ENCODE peak calls at places on chromosomes 16 and 17, in six cellular contexts. C is right lobe of liver, L is A549, P is uterus, Z is IMR-90, V is esophagus squamous epithelium. F is an unnamed sample.

GRCh38 chr17:80790021-80790765 is 201.4 kb upstream of the CHMP6 start:
- DNase-seq in L (no peak), Z (no peak), V (no peak), P (no peak), C (no peak), F (no peak)

GRCh38 chr17:75024686-75025397 is 12.4 kb downstream of the MRPL58 start:
- DNase-seq in L (no peak), Z (no peak), V (no peak), P (no peak), C (no peak), F (no peak)

GRCh38 chr16:70803354-70803753 is 2.4 kb upstream of the VAC14 start:
- DNase-seq in C (no peak), L (no peak), Z (peak; percentile 14), P (no peak), V (no peak), F (no peak)

GRCh38 chr17:76065754-76066153 is 6.6 kb downstream of the SRP68 start:
- DNase-seq in V (no peak), P (no peak), L (no peak), Z (no peak), C (no peak), F (no peak)

GRCh38 chr16:55642611-55643010 is 13.2 kb upstream of the SLC6A2 start:
- DNase-seq in C (no peak), L (no peak), Z (no peak), P (no peak), V (no peak), F (no peak)

GRCh38 chr16:34743115-34743514 is 1283.7 kb downstream of the TP53TG3F start:
- DNase-seq in L (no peak), Z (no peak), C (no peak), V (no peak), P (no peak), F (no peak)

GRCh38 chr17:69878661-69879060 is 196.4 kb upstream of the KCNJ16 start:
- DNase-seq in C (no peak), L (no peak), Z (no peak), P (no peak), V (no peak), F (no peak)

GRCh38 chr17:36825113-36825955 is 111.9 kb upstream of the LHX1 start:
- DNase-seq in Z (no peak), P (no peak), C (no peak), V (no peak), L (no peak), F (no peak)

GRCh38 chr17:45184144-45184543 is 22.5 kb downstream of the HEXIM2 start:
- DNase-seq in L (no peak), Z (no peak), V (no peak), C (no peak), P (no peak), F (no peak)

GRCh38 chr17:79563237-79564013 is 47.4 kb downstream of the RBFOX3 start:
- DNase-seq in V (no peak), C (peak; percentile 12), Z (no peak), L (peak; percentile 60), P (no peak), F (peak; percentile 19)

GRCh38 chr17:19647697-19648474 is 665 bp upstream of the ALDH3A2 start:
- DNase-seq in C (peak; percentile 75), Z (peak; percentile 54), V (no peak), P (peak; percentile 76), L (peak; percentile 63), F (peak; percentile 90)

GRCh38 chr17:49787932-49788442 is 494 bp upstream of the KAT7 start:
- DNase-seq in C (no peak), Z (no peak), V (no peak), P (no peak), L (no peak), F (no peak)

GRCh38 chr16:75402174-75402820 is 31.0 kb downstream of the CFDP1 start:
- DNase-seq in Z (peak; percentile 75), P (no peak), L (no peak), V (no peak), C (no peak), F (no peak)

GRCh38 chr16:75398333-75398732 is 35.0 kb downstream of the CFDP1 start:
- DNase-seq in C (no peak), V (no peak), Z (no peak), P (no peak), L (no peak), F (no peak)

GRCh38 chr16:75406943-75407342 is 26.4 kb downstream of the CFDP1 start:
- DNase-seq in V (no peak), P (no peak), L (no peak), C (no peak), Z (no peak), F (no peak)

GRCh38 chr16:75401697-75402096 is 31.6 kb downstream of the CFDP1 start:
- DNase-seq in Z (no peak), V (no peak), C (no peak), P (no peak), L (no peak), F (no peak)

GRCh38 chr16:75402821-75403475 is 30.4 kb downstream of the CFDP1 start:
- DNase-seq in C (no peak), L (peak; percentile 33), V (no peak), Z (peak; percentile 60), P (no peak), F (no peak)
- TF ChIP-seq POLR2A in C (no peak), L (no peak), V (no peak), Z (no peak), P (no peak), F (no peak)

DNA sequence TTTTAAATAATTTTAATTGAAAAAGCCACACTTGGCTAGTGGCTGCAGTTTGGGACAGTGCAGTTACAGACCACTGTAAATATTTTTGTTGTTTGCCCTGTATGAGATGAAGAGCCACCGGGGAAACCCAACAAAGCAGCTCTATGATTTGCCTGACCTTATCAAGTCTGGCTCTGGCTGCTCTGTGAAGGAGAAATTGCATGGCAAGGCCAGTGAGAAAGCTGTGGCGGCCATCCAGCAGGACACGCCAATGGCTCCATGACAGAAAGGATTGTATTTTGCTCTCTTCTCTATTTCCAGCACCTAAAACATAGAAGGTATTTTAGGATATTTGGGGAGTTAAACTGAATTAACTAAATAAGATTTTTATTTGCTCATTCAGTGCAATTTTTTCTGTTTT is 330.0 kb upstream of the DYNLRB2 start:
- DNase-seq in L (no peak), Z (no peak), P (no peak), C (no peak), V (no peak), F (no peak)
- TF ChIP-seq POLR2A in L (no peak), Z (no peak), P (no peak), C (no peak), V (no peak), F (no peak)

DNA sequence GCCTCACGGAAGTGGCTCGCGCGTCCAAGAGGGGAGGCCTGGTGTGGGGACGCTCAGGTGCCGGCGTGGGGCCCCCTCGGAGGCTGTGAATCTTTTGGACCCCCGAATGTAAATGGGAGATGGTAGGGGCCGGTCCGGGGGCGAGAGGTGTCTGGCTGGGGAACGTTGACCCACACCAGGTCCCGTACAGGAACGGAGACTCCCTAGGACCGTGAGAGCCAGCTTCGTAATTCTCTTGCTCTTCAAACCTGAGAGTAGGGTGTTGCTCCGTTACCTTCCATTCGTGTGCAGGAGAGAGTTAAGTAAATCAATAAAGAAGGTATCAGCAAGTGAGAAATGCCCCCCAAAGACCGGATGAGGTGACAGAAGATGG is 483 bp downstream of the LYRM1 start:
- DNase-seq in P (no peak), L (no peak), C (no peak), Z (no peak), V (no peak), F (no peak)
- TF ChIP-seq POLR2A in P (no peak), L (no peak), C (no peak), Z (no peak), V (no peak), F (no peak)

DNA sequence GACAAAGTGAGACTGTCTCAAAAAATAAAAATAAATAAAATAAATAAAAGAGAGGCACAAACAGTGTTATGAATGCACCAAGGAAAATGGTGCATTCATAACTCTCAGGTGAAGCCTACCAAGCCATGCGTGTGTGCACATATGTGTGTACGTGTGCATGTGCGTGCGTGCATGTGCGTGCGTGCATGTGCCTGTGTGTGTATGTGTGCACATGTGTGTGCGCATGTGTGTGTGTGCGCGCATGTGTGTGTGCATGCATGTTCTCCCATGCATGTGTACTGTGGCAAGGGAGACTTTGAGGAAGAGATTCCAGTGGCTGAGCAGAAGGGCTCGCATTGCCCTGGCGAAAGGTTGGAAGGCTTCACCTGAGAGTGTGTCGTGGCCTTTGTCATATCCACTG is 4.7 kb downstream of the SPN start:
- DNase-seq in V (no peak), C (no peak), Z (no peak), P (no peak), L (no peak), F (no peak)
- TF ChIP-seq POLR2A in V (no peak), C (no peak), Z (no peak), P (no peak), L (no peak), F (no peak)

GRCh38 chr16:1828645-1829410 is 1.8 kb downstream of the FAHD1 start:
- DNase-seq in Z (no peak), P (no peak), V (no peak), C (no peak), L (no peak), F (no peak)
- TF ChIP-seq POLR2A in Z (no peak), P (no peak), V (no peak), C (peak; percentile 22), L (no peak), F (no peak)

GRCh38 chr17:2899911-2900310 is 103.7 kb downstream of the RAP1GAP2 start:
- DNase-seq in P (no peak), Z (peak; percentile 11), L (no peak), V (no peak), C (no peak), F (no peak)

GRCh38 chr17:2903193-2903974 is 107.1 kb downstream of the RAP1GAP2 start:
- DNase-seq in V (no peak), Z (no peak), C (no peak), P (no peak), L (no peak), F (no peak)

GRCh38 chr17:2902546-2902945 is 106.3 kb downstream of the RAP1GAP2 start:
- DNase-seq in V (no peak), C (no peak), P (no peak), L (no peak), Z (no peak), F (no peak)

GRCh38 chr17:2900842-2901241 is 104.6 kb downstream of the RAP1GAP2 start:
- DNase-seq in Z (no peak), C (no peak), V (no peak), L (no peak), P (no peak), F (no peak)

GRCh38 chr17:2901582-2901981 is 105.3 kb downstream of the RAP1GAP2 start:
- DNase-seq in L (no peak), P (no peak), Z (no peak), V (no peak), C (no peak), F (no peak)
- TF ChIP-seq POLR2A in L (no peak), P (no peak), Z (no peak), V (no peak), C (no peak), F (no peak)

DNA sequence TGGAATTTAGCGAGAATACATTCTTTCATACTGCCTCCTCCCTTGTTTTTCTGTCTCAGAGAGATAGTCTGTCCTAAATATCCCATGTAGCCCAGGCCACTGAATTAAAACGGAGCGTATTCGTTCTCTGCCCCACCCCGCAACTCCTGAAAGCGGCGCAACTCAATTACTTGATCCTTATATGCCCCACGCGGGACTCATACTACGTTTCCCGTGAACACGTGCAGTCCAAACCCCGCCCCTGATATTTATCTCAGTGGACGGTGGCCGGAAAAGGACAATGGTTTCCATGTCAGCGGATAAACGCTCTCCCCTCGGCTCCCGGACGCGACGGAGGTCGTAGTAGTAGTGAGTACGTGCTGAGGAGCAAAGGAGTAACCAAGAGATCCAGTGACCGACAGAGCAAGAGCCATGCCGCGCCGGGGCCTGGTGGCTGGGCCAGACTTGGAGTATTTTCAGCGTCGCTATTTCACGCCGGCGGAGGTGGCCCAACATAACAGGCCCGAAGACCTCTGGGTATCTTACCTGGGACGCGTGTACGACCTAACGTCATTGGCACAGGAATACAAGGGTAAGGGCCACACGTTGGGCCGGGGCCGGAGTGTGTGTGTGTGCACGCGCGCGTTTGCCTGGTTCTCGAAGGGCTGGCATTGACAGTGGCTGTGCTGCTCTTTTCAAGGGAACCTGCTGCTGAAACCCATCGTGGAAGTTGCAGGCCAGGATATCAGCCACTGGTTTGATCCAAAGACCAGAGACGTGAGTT is at the start of gene CYB5D1:
- DNase-seq in L (peak; percentile 75), Z (peak; percentile 93), V (peak; percentile 80), P (peak; percentile 90), C (peak; percentile 92), F (peak; percentile 97)
- TF ChIP-seq POLR2A in L (peak; percentile 42), Z (peak; percentile 80), V (peak; percentile 45), P (peak; percentile 56), C (no peak), F (no peak)

F was measured in sigmoid colon.